ENCODE peak calls at places on chromosomes 12 and 14, in seven cellular contexts. U is NCI-H1694; F is iPS DF 6.9; G is NCI-H2081; S is naive thymus-derived CD8-positive, alpha-beta T cell; R is fibroblast of mammary gland; N is astrocyte of the cerebellum. L is an unnamed sample.
A peak's percentile ranks its signal among the peaks of the same experiment; 100 is the strongest.

GRCh38 chr14:92466068-92466458 is 47.5 kb upstream of the RIN3 start:
- DNase-seq in F (no peak), G (no peak), N (no peak), S (no peak), R (peak; percentile 26), U (no peak), L (no peak)

GRCh38 chr12:39892146-39892545 is 213.7 kb downstream of the SLC2A13 start:
- DNase-seq in N (no peak), G (no peak), S (no peak), U (no peak), F (no peak), R (peak; percentile 11), L (no peak)

GRCh38 chr14:77002889-77003288 is 25.6 kb downstream of the IRF2BPL start:
- DNase-seq in S (no peak), U (no peak), G (no peak), R (no peak), N (no peak), F (no peak), L (no peak)

GRCh38 chr14:49971156-49972141 is 78.6 kb downstream of the ARF6 start:
- DNase-seq in N (no peak), F (no peak), S (peak; percentile 82), U (no peak), R (peak; percentile 80), G (no peak), L (peak; percentile 81)

GRCh38 chr12:131202592-131203378 is 249.1 kb downstream of the ADGRD1 start:
- DNase-seq in F (no peak), N (no peak), S (no peak), R (no peak), G (no peak), U (no peak), L (no peak)

GRCh38 chr12:126773012-126773411 is 1494.0 kb upstream of the TMEM132C start:
- DNase-seq in U (no peak), R (no peak), N (no peak), S (no peak), G (no peak), F (no peak), L (no peak)

GRCh38 chr14:20986811-20987210 is 3.0 kb upstream of the METTL17 start:
- DNase-seq in N (peak; percentile 94), G (no peak), F (no peak), R (peak; percentile 98), S (no peak), U (no peak), L (no peak)

GRCh38 chr12:68406134-68406576 is 74.0 kb upstream of the MDM1 start:
- DNase-seq in F (no peak), U (no peak), N (peak; percentile 57), S (no peak), R (peak; percentile 89), G (peak; percentile 23), L (no peak)

L was measured in central memory CD4-positive, alpha-beta T cell.